ENCODE peak calls at places on chromosomes 7 and 10, in nine cellular contexts. Y is A549; K is left cardiac atrium; F is stromal cell of bone marrow; N is dermis blood vessel endothelial cell; S is stimulated activated CD4-positive, alpha-beta T cell treated with anti-CD3 and anti-CD28 coated beads, Interleukin-1b, Interleukin-23, amount 100 ng/mL, for 24 hours; A is astrocyte; W is GDM1; X is NCI-H226. I is an unnamed sample.

GRCh38 chr10:36700123-36700522 is 425.3 kb upstream of the ANKRD30A start:
- DNase-seq in W (no peak), N (no peak), A (no peak), F (no peak), S (no peak), X (no peak), K (no peak), Y (no peak), I (no peak)

GRCh38 chr10:128934492-128934891 is 532.5 kb upstream of the MGMT start:
- DNase-seq in N (no peak), W (no peak), F (no peak), X (no peak), A (no peak), S (no peak), Y (no peak), K (no peak), I (no peak)

GRCh38 chr7:114087674-114088539 is 169.1 kb upstream of the PPP1R3A start:
- DNase-seq in Y (no peak), F (no peak), N (peak), A (no peak), W (no peak), S (no peak), X (no peak), K (peak), I (no peak)

GRCh38 chr7:139451638-139452037 is 31.8 kb downstream of the KLRG2 start:
- DNase-seq in A (peak), W (no peak), N (peak), K (peak), X (peak), Y (no peak), F (no peak), S (no peak), I (no peak)

GRCh38 chr7:99447943-99448342 is 9.2 kb downstream of the CPSF4 start:
- DNase-seq in X (no peak), K (no peak), A (no peak), F (no peak), S (no peak), W (no peak), Y (peak), N (no peak), I (no peak)

GRCh38 chr7:156063241-156063810 is 251.1 kb upstream of the SHH start:
- DNase-seq in F (no peak), S (no peak), A (no peak), W (no peak), K (no peak), N (no peak), Y (no peak), X (no peak), I (no peak)

GRCh38 chr10:70593513-70593890 is 9.0 kb downstream of the PRF1 start:
- DNase-seq in Y (no peak), S (no peak), A (no peak), K (no peak), F (no peak), X (no peak), W (no peak), N (no peak), I (no peak)

GRCh38 chr7:76343294-76343930 is 15.4 kb downstream of the YWHAG start:
- DNase-seq in Y (no peak), F (no peak), A (no peak), X (no peak), S (no peak), N (no peak), K (no peak), W (no peak), I (peak)

GRCh38 chr7:38451840-38452239 is 178.4 kb upstream of the TARP start:
- DNase-seq in A (peak), S (no peak), Y (peak), F (peak), N (peak), X (peak), K (no peak), W (no peak), I (no peak)

GRCh38 chr7:159193543-159193942 is 48.9 kb upstream of the VIPR2 start:
- DNase-seq in F (no peak), S (no peak), W (no peak), X (no peak), K (no peak), A (no peak), N (no peak), Y (no peak), I (no peak)

GRCh38 chr10:104450954-104451353 is 97.3 kb downstream of the CFAP58 start:
- DNase-seq in W (no peak), A (peak), X (no peak), F (peak), N (no peak), S (no peak), K (no peak), Y (no peak), I (no peak)

GRCh38 chr10:72801263-72801868 is 92.2 kb upstream of the OIT3 start:
- DNase-seq in S (no peak), A (no peak), N (no peak), F (no peak), W (no peak), Y (no peak), K (no peak), X (no peak), I (no peak)

GRCh38 chr7:74233655-74234280 is 20.4 kb downstream of the RFC2 start:
- DNase-seq in Y (no peak), S (no peak), K (no peak), F (no peak), X (no peak), W (no peak), A (peak), N (no peak), I (no peak)

GRCh38 chr10:78829570-78829969 is 239.2 kb upstream of the ZMIZ1 start:
- DNase-seq in A (peak), N (no peak), S (no peak), K (no peak), W (no peak), X (peak), Y (no peak), F (peak), I (no peak)

GRCh38 chr10:124039432-124040086 is 53.8 kb downstream of the CHST15 start:
- DNase-seq in X (no peak), S (no peak), N (peak), A (no peak), F (no peak), W (no peak), K (no peak), Y (no peak), I (no peak)

GRCh38 chr10:58780481-58780880 is 267.8 kb downstream of the BICC1 start:
- DNase-seq in X (no peak), W (no peak), K (no peak), S (no peak), N (no peak), A (peak), Y (no peak), F (no peak), I (no peak)

GRCh38 chr10:97687785-97688781 is 1.0 kb upstream of the AVPI1 start:
- DNase-seq in N (no peak), A (peak), S (no peak), W (no peak), K (no peak), Y (no peak), X (peak), F (peak), I (no peak)

GRCh38 chr7:22124906-22125305 is 179.2 kb upstream of the CDCA7L start:
- DNase-seq in Y (no peak), A (no peak), K (no peak), S (no peak), N (peak), F (no peak), X (no peak), W (no peak), I (no peak)

GRCh38 chr10:4650109-4650508 is 175.9 kb upstream of the AKR1E2 start:
- DNase-seq in W (no peak), N (peak), A (peak), Y (no peak), X (no peak), F (no peak), K (no peak), S (no peak), I (no peak)

GRCh38 chr7:42350801-42351200 is 113.8 kb upstream of the GLI3 start:
- DNase-seq in W (no peak), F (no peak), K (no peak), X (no peak), S (no peak), N (no peak), Y (no peak), A (peak), I (peak)

GRCh38 chr7:45183711-45184210 is 26.2 kb downstream of the RAMP3 start:
- DNase-seq in Y (no peak), S (no peak), K (no peak), W (no peak), F (no peak), N (no peak), X (no peak), A (no peak), I (no peak)

GRCh38 chr7:40220421-40220911 is 85.7 kb downstream of the SUGCT start:
- DNase-seq in K (no peak), A (peak), S (no peak), F (no peak), X (peak), Y (no peak), W (no peak), N (no peak), I (peak)

GRCh38 chr7:82443801-82444219 is 233 bp upstream of the CACNA2D1 start:
- DNase-seq in K (peak), N (peak), X (peak), S (no peak), A (peak), F (peak), W (no peak), Y (peak), I (peak)

GRCh38 chr7:76031964-76032363 is 15.8 kb downstream of the STYXL1 start:
- DNase-seq in A (no peak), N (no peak), K (no peak), S (no peak), W (no peak), X (no peak), F (no peak), Y (no peak), I (no peak)

GRCh38 chr10:130756651-130757050 is 554.9 kb downstream of the TCERG1L start:
- DNase-seq in N (no peak), K (no peak), F (no peak), X (no peak), W (no peak), A (no peak), S (no peak), Y (no peak), I (no peak)

I was measured in foreskin keratinocyte.